ENCODE peak calls at places on chromosomes 3 and 15, in five cellular contexts. I, F, A, U and B are unnamed samples.

GRCh38 chr15:70248116-70249025 is 150.7 kb upstream of the TLE3 start:
- DNase-seq in U (no peak), F (no peak), A (no peak), I (no peak), B (no peak)

GRCh38 chr15:58548308-58549012 is 116.7 kb downstream of the LIPC start:
- DNase-seq in I (no peak), A (no peak), U (no peak), F (no peak), B (no peak)

GRCh38 chr3:53193466-53194217 is 32.6 kb downstream of the PRKCD start:
- DNase-seq in A (no peak), I (no peak), U (no peak), F (no peak), B (no peak)

GRCh38 chr3:139202226-139202958 is 141.4 kb upstream of the MRPS22 start:
- DNase-seq in A (peak), I (no peak), F (no peak), U (peak), B (no peak)

GRCh38 chr3:85594648-85595047 is 635.9 kb downstream of the CADM2 start:
- DNase-seq in U (no peak), A (no peak), I (no peak), F (no peak), B (no peak)

GRCh38 chr15:99409097-99409473 is 156.7 kb upstream of the MEF2A start:
- DNase-seq in A (peak), U (peak), F (peak), I (no peak), B (peak)

GRCh38 chr15:48975713-48976419 is 12.1 kb upstream of the SHC4 start:
- DNase-seq in A (peak), I (peak), F (peak), U (peak), B (peak)

GRCh38 chr3:56424357-56424756 is 43.9 kb downstream of the ERC2 start:
- DNase-seq in I (no peak), F (no peak), U (no peak), A (no peak), B (no peak)

GRCh38 chr3:119314821-119315220 is 20.6 kb downstream of the ARHGAP31 start:
- DNase-seq in F (no peak), A (no peak), U (no peak), I (no peak), B (no peak)

GRCh38 chr3:194166682-194167479 is 30.9 kb downstream of the HES1 start:
- DNase-seq in I (no peak), A (peak), F (peak), U (no peak), B (peak)